ENCODE peak calls at places on chromosomes 13 and 19, in nine cellular contexts. A is progenitor cell of endocrine pancreas; Q is nephron progenitor cell; Z is fibroblast of the conjunctiva; C is stimulated activated CD4-positive, alpha-beta T cell treated with anti-CD3 and anti-CD28 coated beads, Interleukin-1b, Interleukin-23, amount 100 ng/mL, for 1 hour; J is mesothelial cell of epicardium; S is stimulated activated CD8-positive, alpha-beta memory T cell treated with anti-CD3 and anti-CD28 coated beads, Interleukin-4, amount 100 ng/mL, for 4 hours; Y is effector memory CD4-positive, alpha-beta T cell; O is CD4-positive, alpha-beta T cell. R is an unnamed sample.

GRCh38 chr19:10274589-10274988 is 3.7 kb downstream of the ICAM1 start:
- DNase-seq in Y (no peak), J (no peak), Z (no peak), A (no peak), C (no peak), O (no peak), S (no peak), Q (no peak), R (no peak)

GRCh38 chr13:45143346-45143751 is 23.0 kb downstream of the GTF2F2 start:
- DNase-seq in Q (no peak), S (no peak), A (no peak), J (no peak), Y (no peak), Z (no peak), O (no peak), C (no peak), R (no peak)

GRCh38 chr19:55644842-55645511 is 1.5 kb downstream of the ZNF581 start:
- DNase-seq in O (no peak), J (no peak), S (no peak), A (no peak), Z (no peak), Y (no peak), Q (no peak), C (no peak), R (no peak)

GRCh38 chr13:93700115-93700514 is 473.5 kb downstream of the GPC6 start:
- DNase-seq in J (no peak), C (no peak), Y (no peak), Q (no peak), S (no peak), A (no peak), Z (no peak), O (no peak), R (no peak)

GRCh38 chr19:35966771-35967170 is 28.2 kb upstream of the SDHAF1 start:
- DNase-seq in O (no peak), Y (no peak), J (no peak), Z (no peak), C (no peak), S (no peak), A (no peak), Q (no peak), R (no peak)

GRCh38 chr13:47897411-47898050 is 103.5 kb downstream of the SUCLA2 start:
- DNase-seq in J (no peak), Y (no peak), O (no peak), A (no peak), Q (no peak), C (no peak), S (no peak), Z (no peak), R (no peak)

GRCh38 chr19:50333235-50333736 is 4.1 kb upstream of the KCNC3 start:
- DNase-seq in A (peak), S (peak), J (peak), O (peak), C (peak), Y (peak), Z (peak), Q (peak), R (peak)

GRCh38 chr13:84607614-84608013 is 725.3 kb upstream of the SLITRK1 start:
- DNase-seq in J (no peak), O (no peak), S (no peak), A (no peak), C (no peak), Q (no peak), Z (peak), Y (no peak), R (no peak)

GRCh38 chr19:37997911-37998344 is 90.9 kb downstream of the SIPA1L3 start:
- DNase-seq in J (no peak), Q (no peak), S (no peak), O (no peak), Y (no peak), C (no peak), Z (peak), A (no peak), R (no peak)

GRCh38 chr13:88592105-88592504 is 920.9 kb downstream of the SLITRK5 start:
- DNase-seq in Q (no peak), Z (no peak), O (no peak), J (no peak), C (no peak), S (no peak), Y (no peak), A (no peak), R (no peak)

GRCh38 chr13:110305949-110306339 is 1.0 kb downstream of the COL4A1 start:
- DNase-seq in Y (no peak), J (no peak), S (no peak), O (no peak), Q (no peak), A (no peak), Z (no peak), C (no peak), R (no peak)

GRCh38 chr13:74158606-74159352 is 24.6 kb upstream of the KLF12 start:
- DNase-seq in Z (no peak), Q (no peak), J (no peak), S (no peak), O (no peak), C (no peak), Y (no peak), A (no peak), R (no peak)

GRCh38 chr13:32581177-32581786 is 5.0 kb upstream of the PDS5B start:
- DNase-seq in S (no peak), Q (no peak), A (no peak), J (no peak), Y (no peak), C (no peak), O (no peak), Z (no peak), R (no peak)

GRCh38 chr13:75489502-75490263 is 7.7 kb upstream of the TBC1D4 start:
- DNase-seq in O (no peak), A (no peak), C (no peak), Q (no peak), J (no peak), Y (no peak), Z (peak), S (no peak), R (peak)

GRCh38 chr19:8537099-8537498 is 23.1 kb upstream of the ZNF414 start:
- DNase-seq in A (no peak), Y (no peak), Z (no peak), O (no peak), S (no peak), C (no peak), J (no peak), Q (no peak), R (no peak)

GRCh38 chr13:89287381-89287780 is 1616.2 kb downstream of the SLITRK5 start:
- DNase-seq in Q (no peak), S (no peak), O (no peak), A (no peak), Z (no peak), Y (no peak), C (no peak), J (no peak), R (no peak)

GRCh38 chr13:23637813-23638212 is 67.6 kb downstream of the TNFRSF19 start:
- DNase-seq in Y (no peak), Q (no peak), Z (no peak), S (no peak), O (no peak), J (no peak), C (no peak), A (no peak), R (no peak)

GRCh38 chr19:18503971-18504885 is 17.6 kb downstream of the ELL start:
- DNase-seq in Y (no peak), A (no peak), C (no peak), Q (no peak), S (no peak), J (no peak), Z (no peak), O (no peak), R (peak)

GRCh38 chr13:92967923-92968322 is 258.7 kb upstream of the GPC6 start:
- DNase-seq in A (no peak), Q (no peak), Y (no peak), S (no peak), Z (no peak), O (no peak), C (no peak), J (no peak), R (no peak)

GRCh38 chr13:86974995-86975328 is 696.2 kb upstream of the SLITRK5 start:
- DNase-seq in C (no peak), Y (no peak), A (no peak), Q (no peak), Z (no peak), S (no peak), J (no peak), O (no peak), R (no peak)

GRCh38 chr13:32905864-32906180 is 110.4 kb upstream of the KL start:
- DNase-seq in O (no peak), Z (no peak), Q (no peak), C (no peak), Y (no peak), A (no peak), S (no peak), J (no peak), R (peak)

GRCh38 chr19:49873834-49874233 is 3.3 kb downstream of the AKT1S1 start:
- DNase-seq in Q (no peak), J (no peak), S (no peak), O (no peak), Z (no peak), Y (no peak), C (no peak), A (no peak), R (no peak)

GRCh38 chr19:18000981-18001836 is 6.8 kb upstream of the ARRDC2 start:
- DNase-seq in Y (peak), Q (peak), C (peak), Z (peak), A (no peak), O (peak), J (peak), S (no peak), R (peak)

GRCh38 chr19:34345934-34346333 is 19.1 kb upstream of the GPI start:
- DNase-seq in Z (peak), Y (peak), Q (peak), O (peak), J (no peak), S (peak), C (peak), A (peak), R (peak)

GRCh38 chr13:30908416-30908980 is 2.4 kb downstream of the MEDAG start:
- DNase-seq in Q (no peak), S (no peak), J (no peak), Z (peak), A (no peak), C (no peak), Y (no peak), O (no peak), R (no peak)

GRCh38 chr13:105572401-105572800 is 963.1 kb downstream of the EFNB2 start:
- DNase-seq in Q (no peak), Y (no peak), O (no peak), C (no peak), A (no peak), J (no peak), Z (no peak), S (no peak), R (no peak)

GRCh38 chr19:55198651-55199050 is 10.7 kb downstream of the PTPRH start:
- DNase-seq in C (no peak), Z (no peak), A (no peak), O (no peak), J (no peak), S (no peak), Q (no peak), Y (no peak), R (no peak)

GRCh38 chr13:39602614-39603366 is at the start of gene LHFPL6:
- DNase-seq in J (peak), Q (peak), Y (peak), C (no peak), O (peak), Z (peak), S (no peak), A (peak), R (peak)

GRCh38 chr13:110699148-110700145 is 6.5 kb downstream of the CARS2 start:
- DNase-seq in O (no peak), S (no peak), Q (no peak), Z (no peak), Y (no peak), J (no peak), A (no peak), C (no peak), R (no peak)

GRCh38 chr13:30165071-30165470 is 142.3 kb downstream of the KATNAL1 start:
- DNase-seq in Q (no peak), S (no peak), J (no peak), Y (no peak), Z (no peak), A (no peak), O (no peak), C (no peak), R (no peak)

GRCh38 chr19:12555456-12555930 is 4.2 kb upstream of the ZNF564 start:
- DNase-seq in A (no peak), Q (no peak), O (no peak), Y (no peak), J (no peak), C (no peak), Z (no peak), S (no peak), R (no peak)

GRCh38 chr13:48233886-48234488 is 981 bp downstream of the ITM2B start:
- DNase-seq in Z (peak), J (no peak), O (no peak), Q (no peak), Y (no peak), C (no peak), S (no peak), A (no peak), R (no peak)

GRCh38 chr13:44140146-44140545 is 233.5 kb upstream of the SERP2 start:
- DNase-seq in A (no peak), S (no peak), O (no peak), Y (no peak), J (no peak), C (no peak), Q (no peak), Z (no peak), R (peak)

GRCh38 chr19:15532779-15533521 is 24.6 kb downstream of the CYP4F22 start:
- DNase-seq in Y (no peak), Z (no peak), S (no peak), J (no peak), A (no peak), Q (no peak), O (no peak), C (no peak), R (no peak)

GRCh38 chr13:105552078-105552477 is 983.4 kb downstream of the EFNB2 start:
- DNase-seq in Y (no peak), O (no peak), Q (no peak), J (no peak), S (no peak), C (no peak), Z (no peak), A (no peak), R (no peak)

GRCh38 chr13:97540696-97541095 is 106.7 kb downstream of the RAP2A start:
- DNase-seq in Z (no peak), A (no peak), C (no peak), O (no peak), S (no peak), J (no peak), Q (no peak), Y (no peak), R (no peak)

GRCh38 chr19:17431417-17431816 is 11.6 kb downstream of the MVB12A start:
- DNase-seq in Q (no peak), A (no peak), S (no peak), C (no peak), O (no peak), Y (no peak), Z (no peak), J (no peak), R (no peak)